ENCODE peak calls at places on chromosome 12, in nine cellular contexts. F is left ventricle myocardium inferior; W is esophagus squamous epithelium; L is HCT116; Z is MM.1S; R is CD8-positive, alpha-beta T cell; B is cardiac muscle cell; K is heart left ventricle; G is heart right ventricle. T is an unnamed sample.
A peak's percentile ranks its signal among the peaks of the same experiment; 100 is the strongest.

GRCh38 chr12:92431146-92431545 is 271.6 kb upstream of the PLEKHG7 start:
- DNase-seq in F (no peak), W (no peak), L (no peak), Z (no peak), R (peak; percentile 7), B (no peak), K (no peak), G (peak; percentile 22), T (no peak)

GRCh38 chr12:92648242-92649031 is 54.4 kb upstream of the PLEKHG7 start:
- DNase-seq in F (no peak), W (no peak), L (no peak), Z (peak; percentile 59), R (no peak), B (no peak), K (no peak), G (no peak), T (no peak)

GRCh38 chr12:14281539-14281938 is 83.9 kb upstream of the ATF7IP start:
- DNase-seq in F (no peak), W (no peak), L (no peak), Z (no peak), R (no peak), B (no peak), K (no peak), G (no peak), T (no peak)

GRCh38 chr12:130266751-130267150 is 70.9 kb upstream of the PIWIL1 start:
- DNase-seq in F (no peak), W (no peak), L (no peak), Z (no peak), R (no peak), B (peak; percentile 15), K (no peak), G (no peak), T (peak; percentile 36)

GRCh38 chr12:43964966-43965365 is 129.1 kb downstream of the TMEM117 start:
- DNase-seq in F (no peak), W (no peak), L (no peak), Z (no peak), R (no peak), B (no peak), K (no peak), G (no peak), T (no peak)

GRCh38 chr12:110741795-110742717 is 635 bp downstream of the PPP1CC start:
- DNase-seq in F (no peak), W (no peak), L (no peak), Z (peak; percentile 9), R (no peak), B (peak; percentile 45), K (peak; percentile 37), G (no peak), T (no peak)

GRCh38 chr12:78208106-78208505 is 377.4 kb downstream of the NAV3 start:
- DNase-seq in F (no peak), W (no peak), L (no peak), Z (no peak), R (no peak), B (no peak), K (no peak), G (no peak), T (no peak)

GRCh38 chr12:19999793-20000138 is 368.6 kb upstream of the PDE3A start:
- DNase-seq in F (no peak), W (no peak), L (no peak), Z (no peak), R (no peak), B (no peak), K (no peak), G (no peak), T (no peak)

GRCh38 chr12:89357297-89357730 is 5.0 kb upstream of the DUSP6 start:
- DNase-seq in F (no peak), W (no peak), L (no peak), Z (no peak), R (no peak), B (peak; percentile 31), K (no peak), G (no peak), T (no peak)

GRCh38 chr12:71283883-71284282 is 126.1 kb upstream of the TSPAN8 start:
- DNase-seq in F (no peak), W (no peak), L (no peak), Z (no peak), R (no peak), B (no peak), K (no peak), G (no peak), T (no peak)

GRCh38 chr12:83017001-83017400 is 330.3 kb downstream of the TMTC2 start:
- DNase-seq in F (no peak), W (no peak), L (peak; percentile 13), Z (no peak), R (no peak), B (no peak), K (no peak), G (no peak), T (no peak)

GRCh38 chr12:29155079-29155478 is 6.0 kb downstream of the FAR2 start:
- DNase-seq in F (no peak), W (no peak), L (no peak), Z (peak; percentile 58), R (no peak), B (no peak), K (no peak), G (no peak), T (no peak)

GRCh38 chr12:116765271-116765670 is 27.2 kb downstream of the RNFT2 start:
- DNase-seq in F (no peak), W (no peak), L (no peak), Z (no peak), R (no peak), B (no peak), K (no peak), G (no peak), T (no peak)

GRCh38 chr12:96658075-96658474 is 168.7 kb downstream of the CFAP54 start:
- DNase-seq in F (no peak), W (no peak), L (no peak), Z (no peak), R (no peak), B (no peak), K (no peak), G (no peak), T (no peak)

GRCh38 chr12:53222170-53223005 is 9.6 kb downstream of the RARG start:
- DNase-seq in F (no peak), W (no peak), L (no peak), Z (no peak), R (no peak), B (no peak), K (no peak), G (no peak), T (no peak)

GRCh38 chr12:53221203-53222076 is 10.6 kb downstream of the RARG start:
- DNase-seq in F (peak; percentile 81), W (no peak), L (no peak), Z (peak; percentile 50), R (peak; percentile 35), B (peak; percentile 85), K (peak; percentile 84), G (peak; percentile 83), T (peak; percentile 77)

GRCh38 chr12:53219116-53219955 is 12.3 kb upstream of the ITGB7 start:
- DNase-seq in F (peak; percentile 51), W (no peak), L (no peak), Z (peak; percentile 7), R (no peak), B (no peak), K (peak; percentile 51), G (peak; percentile 61), T (no peak)

GRCh38 chr12:53219956-53220856 is 11.8 kb downstream of the RARG start:
- DNase-seq in F (peak; percentile 71), W (peak; percentile 64), L (peak; percentile 46), Z (peak; percentile 76), R (peak; percentile 68), B (peak; percentile 81), K (peak; percentile 73), G (peak; percentile 75), T (no peak)

GRCh38 chr12:53220857-53221202 is 11.2 kb downstream of the RARG start:
- DNase-seq in F (peak; percentile 95), W (peak; percentile 59), L (peak; percentile 83), Z (peak; percentile 95), R (peak; percentile 69), B (peak; percentile 98), K (peak; percentile 95), G (peak; percentile 94), T (peak; percentile 89)
- H3K4me1 ChIP-seq in F (peaks cover 86% of the 10 kb centered on the region), W (peaks cover 72% of the 10 kb centered on the region), L (peaks cover 58% of the 10 kb centered on the region), Z (peaks cover 12% of the 10 kb centered on the region), R (peaks cover 67% of the 10 kb centered on the region), B (peaks cover 53% of the 10 kb centered on the region), K (peaks cover 59% of the 10 kb centered on the region), G (peaks cover 68% of the 10 kb centered on the region), T (peaks cover 59% of the 10 kb centered on the region)

GRCh38 chr12:17976202-17976601 is 113.8 kb downstream of the RERGL start:
- DNase-seq in F (no peak), W (no peak), L (no peak), Z (no peak), R (no peak), B (peak; percentile 31), K (no peak), G (no peak), T (no peak)
- TF ChIP-seq CTCF in F (no peak), W (no peak), L (peak; percentile 43), Z (peak; percentile 16), R (no peak), B (no peak), K (no peak), G (no peak), T (no peak)

DNA sequence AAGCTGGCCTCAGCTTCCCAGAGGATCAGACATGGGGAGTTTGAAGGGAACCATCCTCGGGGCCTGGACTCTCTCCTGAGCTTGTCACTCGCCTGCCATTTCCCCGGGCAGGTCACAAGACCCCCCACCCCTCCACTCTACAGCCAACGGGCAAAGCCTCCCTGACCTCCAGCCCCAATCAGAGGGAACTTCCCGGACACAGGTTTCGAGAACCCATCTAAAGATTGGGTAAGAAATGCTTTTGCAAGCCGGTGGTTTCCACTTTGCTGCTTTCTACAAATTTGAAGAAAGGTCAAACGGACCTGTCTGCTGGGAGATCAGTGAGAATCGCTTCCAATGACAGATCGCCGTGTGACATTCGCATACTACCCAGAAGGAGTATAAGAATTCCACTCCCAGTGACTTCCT is 89.6 kb downstream of the SCARB1 start:
- DNase-seq in F (no peak), W (no peak), L (no peak), Z (peak; percentile 72), R (no peak), B (no peak), K (no peak), G (no peak), T (no peak)
- H3K4me1 ChIP-seq in F (peaks cover 9% of the 10 kb centered on the region), W (peaks cover 20% of the 10 kb centered on the region), L (no peaks in the 10 kb centered on the region), Z (peaks cover 2% of the 10 kb centered on the region), R (peaks cover 12% of the 10 kb centered on the region), B (no peaks in the 10 kb centered on the region), K (peaks cover 4% of the 10 kb centered on the region), G (peaks cover 24% of the 10 kb centered on the region), T (peaks cover 5% of the 10 kb centered on the region)

DNA sequence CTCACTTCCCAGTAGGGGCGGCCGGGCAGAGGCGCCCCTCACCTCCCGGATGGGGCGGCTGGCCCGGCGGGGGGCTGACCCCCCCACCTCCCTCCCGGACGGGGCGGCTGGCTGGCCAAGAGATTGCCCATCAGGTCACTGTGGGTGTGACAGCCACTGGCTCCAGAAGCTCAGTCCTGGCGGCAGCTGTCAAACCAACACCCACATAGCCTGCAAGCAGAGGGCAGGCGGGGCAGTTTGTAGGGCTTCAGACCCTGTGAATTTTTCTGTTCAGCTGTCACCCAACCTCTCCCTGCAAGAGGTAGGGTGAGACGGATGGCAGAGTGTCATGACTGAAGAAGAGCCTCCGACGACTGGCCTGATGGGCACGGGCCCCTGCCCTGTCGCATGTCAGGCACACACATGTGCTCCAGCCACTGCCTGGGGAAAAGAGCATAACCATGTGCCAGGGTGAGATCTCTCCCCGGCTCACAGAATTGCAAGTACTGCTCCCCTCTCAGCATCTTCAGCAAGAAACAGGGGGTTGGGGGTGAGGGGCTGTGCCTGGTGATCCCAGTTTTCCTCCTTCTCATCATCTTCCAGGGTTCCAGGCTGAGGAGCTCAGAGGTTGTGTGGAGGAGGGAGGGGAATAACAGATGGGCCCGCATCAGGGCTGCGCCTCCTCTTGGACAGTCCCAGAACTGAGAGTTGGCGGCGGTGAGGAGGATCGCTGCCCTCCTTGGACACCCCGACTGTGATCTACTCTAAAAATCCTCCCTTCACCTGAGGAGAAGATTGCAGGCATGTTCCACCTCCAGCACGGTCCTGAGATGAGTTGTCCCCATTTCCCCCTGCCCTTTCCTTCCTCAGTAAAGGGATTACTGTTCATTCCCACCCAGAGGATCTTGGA is 11.2 kb upstream of the PRPH start:
- DNase-seq in F (no peak), W (no peak), L (no peak), Z (no peak), R (no peak), B (no peak), K (no peak), G (no peak), T (no peak)
- TF ChIP-seq CTCF in F (no peak), W (no peak), L (peak; percentile 40), Z (no peak), R (no peak), B (no peak), K (no peak), G (no peak), T (no peak)

T was measured in breast epithelium.